ENCODE peak calls at places on chromosome 14, in seven cellular contexts. K is GM12878, A is K562, D is HepG2, M is HCT116, X is H1, E is SK-N-SH. R is an unnamed sample.

GRCh38 chr14:69268763-69269162 is 8.8 kb downstream of the GALNT16 start:
- DNase-seq in M (no peak), D (no peak), K (no peak), X (no peak), A (no peak), E (no peak), R (no peak)

GRCh38 chr14:65208548-65208947 is 106.2 kb upstream of the MAX start:
- DNase-seq in D (no peak), M (no peak), K (no peak), A (no peak), X (no peak), E (no peak), R (no peak)

GRCh38 chr14:100810435-100810834 is 15.5 kb upstream of the MEG3 start:
- DNase-seq in K (no peak), E (no peak), A (no peak), D (no peak), M (no peak), X (no peak), R (no peak)

GRCh38 chr14:96362071-96362964 is 823 bp downstream of the ATG2B start:
- DNase-seq in A (no peak), K (peak), M (peak), D (peak), X (no peak), E (peak), R (peak)

GRCh38 chr14:74541225-74541624 is 47.7 kb downstream of the ISCA2 start:
- DNase-seq in D (no peak), M (no peak), E (no peak), A (no peak), K (no peak), X (no peak), R (no peak)

GRCh38 chr14:65769151-65769550 is 356.6 kb downstream of the FUT8 start:
- DNase-seq in M (no peak), K (no peak), X (no peak), D (no peak), A (no peak), E (no peak), R (no peak)

GRCh38 chr14:106843951-106844483 is 1317.6 kb downstream of the TMEM121 start:
- DNase-seq in A (no peak), K (no peak), X (no peak), E (peak), D (no peak), M (no peak), R (peak)

GRCh38 chr14:99212199-99212598 is 59.8 kb downstream of the BCL11B start:
- DNase-seq in X (no peak), D (no peak), K (no peak), A (no peak), M (no peak), E (no peak), R (no peak)

GRCh38 chr14:22792158-22792557 is 23.1 kb downstream of the SLC7A7 start:
- DNase-seq in E (no peak), X (no peak), A (no peak), M (no peak), D (no peak), K (no peak), R (no peak)

GRCh38 chr14:61528591-61529021 is 166.7 kb upstream of the HIF1A start:
- DNase-seq in K (no peak), E (no peak), X (no peak), A (no peak), M (no peak), D (no peak), R (peak)

GRCh38 chr14:60090864-60091519 is 731 bp upstream of the PCNX4 start:
- DNase-seq in E (peak), A (peak), K (no peak), X (no peak), D (no peak), M (peak), R (peak)

GRCh38 chr14:99809864-99810854 is 16.9 kb downstream of the EML1 start:
- DNase-seq in D (peak), A (no peak), X (no peak), M (no peak), K (no peak), E (peak), R (peak)

GRCh38 chr14:75232597-75232996 is 46.0 kb upstream of the FOS start:
- DNase-seq in X (no peak), M (no peak), E (no peak), A (no peak), D (no peak), K (no peak), R (no peak)

GRCh38 chr14:101374373-101375338 is 186.6 kb upstream of the DIO3 start:
- DNase-seq in X (no peak), D (no peak), A (no peak), E (no peak), M (no peak), K (no peak), R (no peak)

GRCh38 chr14:84375235-84375634 is 1154.7 kb upstream of the FLRT2 start:
- DNase-seq in K (no peak), A (no peak), D (no peak), X (no peak), E (no peak), M (no peak), R (no peak)

GRCh38 chr14:98700748-98701147 is 571.2 kb downstream of the BCL11B start:
- DNase-seq in X (no peak), A (no peak), K (no peak), D (no peak), M (no peak), E (no peak), R (no peak)

GRCh38 chr14:61179776-61180398 is 101.3 kb downstream of the TMEM30B start:
- DNase-seq in A (no peak), K (no peak), X (no peak), E (no peak), D (no peak), M (no peak), R (no peak)

DNA sequence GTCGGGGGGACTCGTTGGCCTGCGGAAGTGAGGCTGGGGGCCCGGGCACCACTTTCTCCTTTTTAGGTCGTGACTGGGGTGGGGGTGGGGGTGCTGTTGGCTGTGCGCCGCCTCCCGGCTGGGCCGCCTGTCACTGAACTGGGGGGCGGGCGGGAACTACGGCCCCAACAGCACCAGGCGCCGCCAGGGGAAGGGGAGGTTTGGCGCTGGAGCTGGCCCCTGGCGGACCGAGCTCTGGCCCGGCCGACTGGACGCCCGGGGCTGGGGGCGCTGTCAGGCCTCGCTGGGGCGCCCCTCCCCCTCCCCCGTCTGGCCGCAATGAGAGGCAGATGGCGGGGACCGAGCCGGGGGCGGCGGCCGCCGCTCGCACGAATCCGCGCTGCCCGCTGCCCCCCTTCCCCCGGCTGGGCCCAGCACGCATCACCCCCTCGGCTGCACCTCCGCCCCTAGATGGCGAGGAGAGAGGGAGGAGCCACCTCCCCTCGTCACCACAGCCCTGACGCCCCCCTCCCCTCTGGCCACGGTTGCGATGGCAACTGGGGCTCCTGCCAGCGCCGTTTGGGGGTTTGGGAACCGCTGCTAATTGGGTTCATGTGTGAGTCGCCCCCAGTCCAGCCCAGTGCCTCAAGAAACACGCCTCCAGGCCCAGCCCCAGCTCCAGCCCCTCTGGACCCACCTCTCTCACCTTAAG is 723 bp downstream of the NFATC4 start:
- DNase-seq in A (peak), E (peak), X (no peak), K (no peak), M (no peak), D (no peak), R (no peak)
- TF ChIP-seq JUND in A (no peak), E (no peak), X (no peak), K (no peak), M (no peak), D (no peak), R (no peak)

GRCh38 chr14:38549549-38549948 is 293.7 kb upstream of the CLEC14A start:
- DNase-seq in X (no peak), E (no peak), A (no peak), K (no peak), D (no peak), M (no peak), R (no peak)
- TF ChIP-seq JUND in X (no peak), E (no peak), A (no peak), K (no peak), D (no peak), M (no peak), R (no peak)

GRCh38 chr14:33793711-33794110 is 157.2 kb downstream of the EGLN3 start:
- DNase-seq in E (no peak), A (no peak), X (no peak), K (no peak), D (no peak), M (no peak), R (no peak)

GRCh38 chr14:33792387-33793368 is 158.2 kb downstream of the EGLN3 start:
- DNase-seq in M (peak), K (peak), E (peak), X (peak), A (peak), D (peak), R (peak)

GRCh38 chr14:33794791-33795300 is 156.0 kb downstream of the EGLN3 start:
- DNase-seq in D (no peak), E (no peak), X (no peak), K (no peak), A (no peak), M (no peak), R (no peak)

GRCh38 chr14:33799705-33800269 is 151.1 kb downstream of the EGLN3 start:
- DNase-seq in K (no peak), A (no peak), M (no peak), X (no peak), D (no peak), E (no peak), R (no peak)

DNA sequence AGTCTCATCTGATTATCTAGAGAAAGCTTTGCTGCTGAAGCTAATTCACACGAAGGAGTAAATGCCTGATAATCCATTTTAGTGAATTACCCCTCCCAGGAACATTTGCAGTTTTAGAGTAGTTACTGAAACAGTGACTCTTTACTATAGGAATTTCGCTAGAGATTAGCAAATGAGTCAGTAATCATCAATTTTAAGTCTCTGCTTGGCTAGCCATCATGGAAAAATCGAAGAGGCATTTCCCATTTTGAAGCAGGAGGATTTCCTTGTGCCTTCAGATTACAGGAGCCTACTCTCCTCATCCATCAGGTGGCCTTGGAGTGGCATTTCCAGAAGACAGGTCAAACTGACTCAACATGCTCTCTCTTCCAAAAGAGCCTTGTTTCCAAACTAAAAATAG is 154.5 kb downstream of the EGLN3 start:
- DNase-seq in D (no peak), E (no peak), A (no peak), M (no peak), X (no peak), K (no peak), R (no peak)
- TF ChIP-seq JUND in D (no peak), E (peak), A (no peak), M (no peak), X (no peak), K (no peak), R (no peak)

DNA sequence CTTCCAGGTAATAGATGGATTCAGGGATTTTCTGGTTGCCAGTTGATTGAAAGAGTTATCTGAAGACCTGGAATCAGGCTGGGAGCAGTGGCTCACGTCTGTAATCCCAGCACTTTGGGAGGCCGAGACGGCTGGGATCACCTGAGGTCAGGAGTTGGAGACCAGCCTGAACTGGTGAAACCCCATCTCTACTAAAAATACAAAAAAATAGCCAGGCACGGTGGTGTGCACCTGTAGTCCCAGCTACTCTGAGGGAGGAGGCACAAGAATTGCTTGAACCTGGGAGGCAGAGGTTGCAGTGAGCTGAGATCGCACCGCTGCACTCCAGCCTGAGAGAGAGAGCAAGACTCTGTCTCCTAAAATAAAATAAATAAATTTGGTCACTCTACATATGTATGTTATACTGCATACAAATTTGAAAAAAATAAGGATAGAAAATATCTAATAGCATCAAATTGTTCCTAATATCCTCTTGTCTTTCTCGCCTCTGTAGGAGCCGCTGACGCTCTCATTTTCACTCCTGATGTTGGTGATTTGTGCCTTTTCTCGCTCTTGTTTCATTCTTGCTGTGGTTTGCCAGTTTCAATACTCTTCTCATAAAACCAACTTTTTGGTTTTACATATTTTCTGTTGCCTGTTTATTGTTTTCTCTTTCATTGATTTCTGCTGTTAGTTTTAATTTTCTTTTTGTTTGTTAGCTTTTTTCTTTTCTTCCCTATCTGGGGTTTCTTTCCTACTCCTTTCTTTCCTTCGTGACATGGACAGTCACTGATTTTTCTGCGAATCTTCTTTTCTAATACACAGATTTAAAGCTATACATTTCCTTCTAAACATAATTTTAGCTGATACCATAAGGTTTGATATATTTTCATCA is 23.8 kb upstream of the PLD4 start:
- DNase-seq in A (no peak), M (no peak), K (no peak), E (no peak), D (no peak), X (no peak), R (no peak)
- TF ChIP-seq JUND in A (no peak), M (no peak), K (no peak), E (no peak), D (no peak), X (no peak), R (no peak)

GRCh38 chr14:56129092-56129491 is 10.9 kb downstream of the PELI2 start:
- DNase-seq in X (no peak), D (no peak), A (no peak), M (no peak), K (no peak), E (no peak), R (no peak)

GRCh38 chr14:56129941-56130340 is 11.7 kb downstream of the PELI2 start:
- DNase-seq in X (no peak), M (no peak), K (no peak), E (no peak), A (no peak), D (no peak), R (no peak)

GRCh38 chr14:56133547-56133946 is 15.3 kb downstream of the PELI2 start:
- DNase-seq in X (no peak), K (no peak), D (no peak), M (no peak), A (no peak), E (no peak), R (no peak)

GRCh38 chr14:56131865-56132830 is 13.9 kb downstream of the PELI2 start:
- DNase-seq in A (no peak), K (no peak), D (no peak), M (no peak), E (no peak), X (no peak), R (no peak)

GRCh38 chr14:56131004-56131864 is 13.0 kb downstream of the PELI2 start:
- DNase-seq in D (no peak), K (no peak), E (no peak), X (no peak), M (no peak), A (no peak), R (no peak)
- TF ChIP-seq JUND in D (no peak), K (no peak), E (no peak), X (no peak), M (no peak), A (no peak), R (no peak)

GRCh38 chr14:89053303-89053702 is 228.9 kb downstream of the TTC8 start:
- DNase-seq in K (no peak), X (no peak), A (no peak), D (no peak), M (no peak), E (no peak), R (no peak)
- TF ChIP-seq JUND in K (no peak), X (no peak), A (no peak), D (no peak), M (no peak), E (no peak), R (no peak)

DNA sequence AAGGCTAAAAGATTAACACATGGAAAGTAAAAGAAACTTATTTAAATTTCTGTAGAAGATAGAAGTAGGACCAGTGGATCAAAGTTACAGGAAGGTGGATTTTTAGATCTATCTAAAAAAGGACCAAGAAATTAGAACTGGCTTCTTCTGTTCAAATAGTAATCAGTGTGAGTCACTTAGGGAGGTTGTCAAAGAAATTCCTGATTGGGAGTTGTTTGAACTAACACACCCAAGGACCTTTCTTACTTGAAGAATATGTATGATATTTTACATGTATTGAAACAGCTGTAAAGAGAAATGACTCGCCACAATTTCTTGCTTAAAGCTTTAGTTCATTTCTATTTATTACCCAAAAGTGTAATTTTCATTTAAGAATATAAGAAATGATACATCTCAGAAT is 256.9 kb downstream of the RAD51B start:
- DNase-seq in X (no peak), A (no peak), M (no peak), E (no peak), D (peak), K (no peak), R (no peak)
- TF ChIP-seq JUND in X (no peak), A (no peak), M (no peak), E (no peak), D (no peak), K (no peak), R (no peak)

DNA sequence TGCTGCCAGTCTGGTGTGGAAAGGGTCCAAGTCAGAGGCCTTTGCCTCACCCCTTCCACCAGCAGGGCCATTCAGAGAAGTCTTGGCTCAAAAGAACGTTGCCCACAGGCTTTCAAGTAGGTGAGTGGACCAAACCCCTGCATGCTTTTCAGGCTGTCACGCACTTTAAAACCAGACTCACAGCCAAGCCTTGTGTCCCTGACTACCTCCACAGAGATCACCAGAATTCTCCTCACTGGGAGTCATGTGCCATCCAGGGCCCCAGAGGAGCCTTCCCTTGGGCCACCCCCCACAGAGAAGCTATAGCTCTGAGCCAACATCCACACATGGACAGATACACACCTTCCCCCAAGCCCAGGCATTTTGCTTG is 283.1 kb downstream of the DPF3 start:
- DNase-seq in A (no peak), D (no peak), X (no peak), K (no peak), E (no peak), M (no peak), R (no peak)
- TF ChIP-seq JUND in A (no peak), D (no peak), X (no peak), K (no peak), E (no peak), M (no peak), R (no peak)

R was measured in T47D.